ENCODE peak calls at places on chromosomes 6 and 20, in seven cellular contexts. P is mesothelial cell of epicardium; Y is endothelial cell; E is progenitor cell of endocrine pancreas; D is CD8-positive, alpha-beta T cell; R is omental fat pad; C is Calu3. F is an unnamed sample.

GRCh38 chr6:40719671-40720374 is 132.7 kb upstream of the LRFN2 start:
- DNase-seq in P (no peak), Y (peak), E (no peak), D (no peak), R (no peak), C (no peak), F (no peak)

GRCh38 chr6:85690071-85690470 is 47.4 kb upstream of the SYNCRIP start:
- DNase-seq in P (no peak), Y (no peak), E (no peak), D (no peak), R (no peak), C (no peak), F (no peak)

GRCh38 chr6:168675375-168675774 is 234.4 kb downstream of the SMOC2 start:
- DNase-seq in P (no peak), Y (no peak), E (no peak), D (no peak), R (no peak), C (no peak), F (peak)

GRCh38 chr6:80022803-80023202 is 18.4 kb downstream of the TTK start:
- DNase-seq in P (no peak), Y (no peak), E (no peak), D (no peak), R (no peak), C (no peak), F (no peak)

GRCh38 chr6:31725502-31726350 is 2.6 kb downstream of the MPIG6B start:
- DNase-seq in P (no peak), Y (no peak), E (no peak), D (no peak), R (no peak), C (no peak), F (no peak)

GRCh38 chr6:158500016-158500735 is 59.7 kb upstream of the TMEM181 start:
- DNase-seq in P (no peak), Y (no peak), E (no peak), D (no peak), R (no peak), C (no peak), F (no peak)

GRCh38 chr20:18527339-18527738 is 19.6 kb downstream of the SEC23B start:
- DNase-seq in P (no peak), Y (no peak), E (no peak), D (no peak), R (no peak), C (no peak), F (no peak)

GRCh38 chr20:57627972-57628650 is 7.9 kb upstream of the ZBP1 start:
- DNase-seq in P (no peak), Y (no peak), E (no peak), D (peak), R (no peak), C (no peak), F (no peak)

GRCh38 chr6:159257846-159258245 is 88.6 kb downstream of the FNDC1 start:
- DNase-seq in P (no peak), Y (no peak), E (no peak), D (no peak), R (no peak), C (no peak), F (no peak)

GRCh38 chr6:167744681-167745659 is 81.7 kb upstream of the AFDN start:
- DNase-seq in P (no peak), Y (no peak), E (no peak), D (no peak), R (no peak), C (no peak), F (no peak)

GRCh38 chr6:157896931-157897330 is 73.9 kb downstream of the SNX9 start:
- DNase-seq in P (no peak), Y (no peak), E (no peak), D (no peak), R (no peak), C (no peak), F (no peak)

GRCh38 chr6:12064125-12064524 is 52.0 kb downstream of the HIVEP1 start:
- DNase-seq in P (no peak), Y (no peak), E (no peak), D (no peak), R (no peak), C (no peak), F (no peak)

GRCh38 chr6:89458720-89459119 is 25.8 kb downstream of the ANKRD6 start:
- DNase-seq in P (no peak), Y (no peak), E (no peak), D (no peak), R (no peak), C (no peak), F (no peak)

GRCh38 chr6:45706319-45706718 is 309.3 kb downstream of the CLIC5 start:
- DNase-seq in P (no peak), Y (no peak), E (no peak), D (no peak), R (no peak), C (no peak), F (no peak)

GRCh38 chr6:45388328-45388727 is 10.6 kb upstream of the SUPT3H start:
- DNase-seq in P (no peak), Y (no peak), E (no peak), D (no peak), R (no peak), C (peak), F (no peak)

GRCh38 chr6:165884813-165885765 is 222.0 kb upstream of the PDE10A start:
- DNase-seq in P (peak), Y (peak), E (peak), D (peak), R (peak), C (peak), F (peak)

GRCh38 chr6:41488392-41489129 is 57.6 kb upstream of the FOXP4 start:
- DNase-seq in P (no peak), Y (no peak), E (peak), D (no peak), R (no peak), C (no peak), F (peak)

DNA sequence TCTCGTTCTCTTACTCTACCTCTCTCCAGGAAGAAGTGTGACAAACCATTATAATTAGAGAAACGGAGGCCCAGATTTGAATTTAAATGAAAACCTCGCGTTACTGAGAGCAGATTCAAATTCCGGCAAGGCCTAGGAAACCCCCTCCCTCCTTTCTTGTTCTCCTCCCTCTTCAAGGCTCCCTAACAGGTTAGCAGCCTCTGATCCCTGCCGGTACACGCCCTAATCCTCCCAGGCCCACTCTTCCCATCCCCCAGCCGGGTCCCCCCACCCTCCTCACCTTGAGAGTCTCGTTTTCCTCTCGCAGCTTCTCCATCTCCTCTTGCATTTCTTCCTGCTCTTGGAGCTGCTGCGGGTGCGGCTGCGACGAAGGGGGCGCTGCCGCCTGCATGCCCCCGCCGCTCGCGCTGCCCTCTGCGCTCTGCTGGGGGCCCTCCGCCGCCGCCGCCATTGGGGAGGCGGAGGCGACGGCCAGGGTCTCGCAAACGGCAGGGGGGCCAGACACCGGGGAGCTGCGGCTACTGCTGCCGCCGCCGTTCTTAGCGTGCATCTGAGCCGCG is 3.8 kb downstream of the MTCL3 start:
- DNase-seq in P (no peak), Y (peak), E (peak), D (peak), R (no peak), C (no peak), F (no peak)
- TF ChIP-seq CTCF in P (no peak), Y (no peak), E (no peak), D (no peak), R (no peak), C (peak), F (peak)

GRCh38 chr6:105835373-105835772 is 250.8 kb upstream of the PRDM1 start:
- DNase-seq in P (no peak), Y (peak), E (peak), D (no peak), R (no peak), C (peak), F (no peak)
- TF ChIP-seq CTCF in P (no peak), Y (peak), E (peak), D (peak), R (no peak), C (peak), F (peak)

GRCh38 chr20:44195613-44196012 is 8.6 kb upstream of the JPH2 start:
- DNase-seq in P (no peak), Y (no peak), E (no peak), D (no peak), R (no peak), C (no peak), F (no peak)
- TF ChIP-seq CTCF in P (no peak), Y (no peak), E (no peak), D (no peak), R (no peak), C (no peak), F (no peak)

DNA sequence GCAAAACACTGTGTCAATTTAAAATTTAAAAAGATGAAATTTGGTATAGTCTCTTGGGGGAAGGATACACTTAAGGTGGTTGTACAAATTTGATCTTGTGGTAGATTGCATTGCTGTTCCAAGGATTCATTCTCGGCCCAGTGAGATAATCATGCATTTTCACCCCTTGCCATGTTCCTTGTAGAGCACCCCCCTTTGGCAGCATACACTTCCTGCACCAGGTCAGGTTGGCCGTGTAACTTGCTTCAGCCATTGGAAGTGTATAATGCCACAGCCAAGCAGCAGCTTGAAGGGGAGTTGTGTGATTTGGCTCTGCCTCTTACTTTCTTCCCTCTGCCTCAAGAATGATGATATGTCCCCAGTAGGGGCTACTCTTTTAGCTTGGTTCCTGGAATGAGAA is 21.9 kb downstream of the CCN2 start:
- DNase-seq in P (no peak), Y (no peak), E (no peak), D (no peak), R (no peak), C (no peak), F (no peak)
- TF ChIP-seq CTCF in P (no peak), Y (peak), E (no peak), D (no peak), R (no peak), C (no peak), F (peak)

DNA sequence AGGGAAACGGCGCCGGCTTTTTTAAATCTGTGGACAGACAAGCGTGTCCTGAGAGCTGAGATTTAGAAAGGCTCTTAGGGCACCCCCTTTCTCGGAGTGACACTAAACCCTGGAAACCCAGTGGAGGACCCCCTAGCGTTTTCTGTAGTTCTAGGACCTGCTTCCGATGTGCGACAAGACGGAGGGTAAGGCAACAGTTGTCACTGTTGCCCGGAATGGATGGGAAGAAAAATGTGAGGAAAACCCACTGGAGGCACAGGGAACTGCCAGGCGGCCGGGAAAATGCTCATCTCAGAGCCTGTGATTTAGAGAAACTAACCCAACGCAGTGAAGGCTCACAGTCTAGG is 551 bp upstream of the ATP5F1E start:
- DNase-seq in P (no peak), Y (peak), E (no peak), D (no peak), R (no peak), C (no peak), F (no peak)
- TF ChIP-seq CTCF in P (peak), Y (no peak), E (peak), D (no peak), R (no peak), C (peak), F (peak)

GRCh38 chr6:68225729-68226128 is 409.4 kb upstream of the ADGRB3 start:
- DNase-seq in P (no peak), Y (no peak), E (no peak), D (no peak), R (no peak), C (no peak), F (no peak)

GRCh38 chr6:68229566-68229965 is 405.5 kb upstream of the ADGRB3 start:
- DNase-seq in P (no peak), Y (no peak), E (no peak), D (no peak), R (no peak), C (no peak), F (no peak)

DNA sequence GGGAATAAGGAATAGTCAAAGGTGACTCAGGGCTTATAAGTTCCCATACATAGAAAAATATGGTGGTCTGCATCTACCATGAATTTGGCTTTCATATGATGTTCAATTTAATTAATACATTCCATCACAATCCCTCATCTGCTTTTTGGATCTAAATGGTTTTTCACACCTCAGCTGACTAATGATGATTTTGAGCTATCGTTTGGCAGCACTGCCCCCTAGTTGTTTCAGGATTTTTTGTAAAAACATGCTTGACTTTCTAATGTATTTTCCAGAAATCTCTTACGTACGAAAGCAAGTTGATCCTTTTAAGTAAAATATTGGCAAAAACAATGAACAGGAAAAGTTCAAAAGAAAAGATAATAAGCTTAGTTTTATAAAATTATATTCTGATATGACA is 408.6 kb upstream of the ADGRB3 start:
- DNase-seq in P (no peak), Y (peak), E (no peak), D (no peak), R (no peak), C (no peak), F (no peak)
- TF ChIP-seq CTCF in P (peak), Y (peak), E (peak), D (no peak), R (no peak), C (no peak), F (peak)

GRCh38 chr20:63409834-63410435 is 48.8 kb upstream of the CHRNA4 start:
- DNase-seq in P (no peak), Y (no peak), E (no peak), D (no peak), R (no peak), C (no peak), F (no peak)

GRCh38 chr20:63412889-63413288 is 51.7 kb upstream of the CHRNA4 start:
- DNase-seq in P (no peak), Y (no peak), E (no peak), D (no peak), R (no peak), C (no peak), F (no peak)

GRCh38 chr20:63411898-63412631 is 50.9 kb upstream of the CHRNA4 start:
- DNase-seq in P (no peak), Y (no peak), E (no peak), D (no peak), R (no peak), C (no peak), F (no peak)

GRCh38 chr20:63413323-63413722 is 52.2 kb upstream of the CHRNA4 start:
- DNase-seq in P (no peak), Y (no peak), E (no peak), D (no peak), R (no peak), C (no peak), F (no peak)

DNA sequence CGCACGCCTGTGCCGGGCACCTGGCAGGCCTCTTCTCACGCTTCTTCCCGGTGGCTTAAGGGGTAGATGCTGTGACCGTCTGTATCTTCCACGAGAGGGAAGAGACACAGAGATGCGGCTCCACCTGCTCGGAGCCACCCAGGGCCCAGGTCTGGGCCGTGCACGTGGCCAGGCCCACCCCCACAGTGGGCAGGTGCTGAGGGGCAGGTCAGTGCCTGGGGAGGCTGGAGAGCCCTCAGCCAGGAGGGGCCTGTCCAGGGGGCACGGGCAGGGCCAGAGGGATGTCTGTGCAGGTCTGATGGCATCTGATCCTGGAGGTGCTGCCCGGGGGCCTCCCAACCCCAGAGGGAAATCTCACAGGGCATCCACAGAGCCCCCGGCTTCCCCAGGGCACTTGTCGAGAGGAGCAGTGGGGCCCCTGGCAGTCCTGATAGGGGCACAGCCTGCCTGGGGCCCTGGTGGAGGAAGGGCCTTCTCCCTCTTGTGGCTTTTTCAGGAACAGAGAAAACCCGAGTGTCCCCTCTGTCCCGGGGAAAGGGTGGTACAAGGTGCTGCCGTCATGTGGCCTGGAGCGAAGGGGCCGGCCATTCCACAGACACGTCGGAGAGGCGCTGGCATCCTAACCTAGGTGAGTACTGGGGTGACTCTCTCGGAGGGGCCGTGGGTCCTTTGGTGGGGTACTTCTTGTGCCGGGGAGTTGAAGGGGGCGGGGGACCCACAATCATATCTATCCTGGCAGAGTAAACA is 50.2 kb upstream of the CHRNA4 start:
- DNase-seq in P (no peak), Y (no peak), E (no peak), D (no peak), R (no peak), C (no peak), F (no peak)
- TF ChIP-seq CTCF in P (no peak), Y (no peak), E (no peak), D (no peak), R (no peak), C (no peak), F (peak)

GRCh38 chr6:54879188-54879985 is 32.8 kb downstream of the FAM83B start:
- DNase-seq in P (no peak), Y (no peak), E (no peak), D (no peak), R (no peak), C (no peak), F (no peak)

GRCh38 chr6:54876365-54876764 is 29.8 kb downstream of the FAM83B start:
- DNase-seq in P (no peak), Y (no peak), E (no peak), D (no peak), R (no peak), C (peak), F (no peak)

GRCh38 chr6:54877713-54878317 is 31.2 kb downstream of the FAM83B start:
- DNase-seq in P (no peak), Y (no peak), E (no peak), D (no peak), R (no peak), C (peak), F (no peak)

GRCh38 chr6:54876871-54877270 is 30.3 kb downstream of the FAM83B start:
- DNase-seq in P (no peak), Y (no peak), E (no peak), D (no peak), R (no peak), C (no peak), F (no peak)

DNA sequence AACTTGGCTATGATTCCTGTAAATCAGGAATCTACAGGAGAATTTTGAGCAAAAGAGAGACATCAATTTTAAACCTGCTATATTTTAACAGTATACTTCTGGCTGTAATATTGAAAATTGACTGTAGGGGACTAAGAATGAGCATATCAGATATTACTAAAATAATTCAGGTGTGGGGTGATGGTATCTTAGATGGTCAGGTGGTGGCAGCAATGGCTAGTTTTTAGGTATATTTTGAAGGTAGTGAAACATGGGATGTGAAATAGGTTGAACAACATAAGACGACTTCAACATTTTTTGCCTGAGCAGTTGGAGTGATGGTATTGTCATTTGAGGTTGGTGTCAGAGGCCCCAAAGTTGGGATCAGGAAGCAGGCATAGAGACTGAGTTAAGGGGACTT is 32.1 kb downstream of the FAM83B start:
- DNase-seq in P (no peak), Y (no peak), E (no peak), D (no peak), R (no peak), C (peak), F (no peak)
- TF ChIP-seq CTCF in P (peak), Y (no peak), E (no peak), D (no peak), R (no peak), C (no peak), F (peak)

GRCh38 chr6:150666071-150666470 is 66.4 kb downstream of the PLEKHG1 start:
- DNase-seq in P (no peak), Y (no peak), E (no peak), D (no peak), R (no peak), C (no peak), F (no peak)

GRCh38 chr6:150670311-150670710 is 70.6 kb downstream of the PLEKHG1 start:
- DNase-seq in P (no peak), Y (no peak), E (no peak), D (no peak), R (no peak), C (no peak), F (no peak)

GRCh38 chr6:150668882-150669476 is 69.3 kb downstream of the PLEKHG1 start:
- DNase-seq in P (no peak), Y (no peak), E (no peak), D (no peak), R (no peak), C (no peak), F (no peak)

GRCh38 chr6:150664091-150664490 is 64.4 kb downstream of the PLEKHG1 start:
- DNase-seq in P (no peak), Y (no peak), E (no peak), D (no peak), R (no peak), C (no peak), F (no peak)

GRCh38 chr6:150667977-150668716 is 68.5 kb downstream of the PLEKHG1 start:
- DNase-seq in P (peak), Y (peak), E (peak), D (no peak), R (peak), C (peak), F (peak)
- TF ChIP-seq CTCF in P (no peak), Y (no peak), E (peak), D (no peak), R (no peak), C (no peak), F (peak)